ENCODE peak calls at places on chromosomes 6 and 20, in nine cellular contexts. V is iris pigment epithelial cell, M is COR-L47, Y is cardiac muscle cell, L is GM12864, A is NCI-H460, T is NCI-H2081, G is H9, N is cardiac fibroblast. Z is an unnamed sample.
A peak's percentile ranks its signal among the peaks of the same experiment; 100 is the strongest.

GRCh38 chr6:5087389-5087788 is 2.2 kb downstream of the PPP1R3G start:
- DNase-seq in N (no peak), T (no peak), V (no peak), A (no peak), L (no peak), G (peak; percentile 53), Y (no peak), M (no peak), Z (no peak)

GRCh38 chr6:14316911-14317535 is 199.5 kb downstream of the CD83 start:
- DNase-seq in Y (no peak), G (no peak), N (no peak), L (no peak), V (no peak), M (peak; percentile 50), T (peak; percentile 67), A (no peak), Z (no peak)

GRCh38 chr20:14801591-14802325 is 464.3 kb upstream of the FLRT3 start:
- DNase-seq in G (no peak), V (no peak), A (no peak), Y (no peak), T (no peak), N (no peak), L (no peak), M (no peak), Z (no peak)

GRCh38 chr20:58888521-58889333 is 36.2 kb downstream of the GNAS start:
- DNase-seq in A (peak; percentile 83), G (peak; percentile 90), T (peak; percentile 64), N (peak; percentile 83), Y (peak; percentile 90), V (peak; percentile 73), M (peak; percentile 62), L (no peak), Z (peak; percentile 66)

GRCh38 chr6:170434114-170434820 is 118.8 kb downstream of the PSMB1 start:
- DNase-seq in G (no peak), Y (peak; percentile 41), T (no peak), V (peak; percentile 81), N (no peak), A (no peak), L (no peak), M (no peak), Z (peak; percentile 2)

GRCh38 chr20:63163596-63164560 is 52.1 kb downstream of the YTHDF1 start:
- DNase-seq in M (no peak), N (no peak), G (no peak), Y (no peak), V (no peak), T (no peak), L (no peak), A (no peak), Z (no peak)

GRCh38 chr6:137233561-137234504 is 14.6 kb upstream of the IFNGR1 start:
- DNase-seq in Y (no peak), G (no peak), L (no peak), M (no peak), A (no peak), N (peak; percentile 96), T (no peak), V (peak; percentile 93), Z (peak; percentile 99)

GRCh38 chr6:18160921-18161320 is 5.7 kb downstream of the KDM1B start:
- DNase-seq in A (no peak), M (no peak), N (no peak), G (no peak), L (no peak), Y (no peak), T (no peak), V (no peak), Z (no peak)

GRCh38 chr6:157223021-157223430 is 100.3 kb downstream of the TMEM242 start:
- DNase-seq in V (no peak), M (no peak), Y (no peak), T (no peak), G (no peak), L (no peak), N (no peak), A (no peak), Z (no peak)

GRCh38 chr6:43990627-43991619 is 136.3 kb downstream of the MRPL14 start:
- DNase-seq in M (peak; percentile 49), N (peak; percentile 92), L (no peak), Y (peak; percentile 63), V (peak; percentile 84), G (no peak), T (peak; percentile 20), A (no peak), Z (no peak)

GRCh38 chr6:162674452-162674851 is 53.1 kb downstream of the PRKN start:
- DNase-seq in N (no peak), T (no peak), M (no peak), Y (no peak), G (no peak), V (no peak), A (no peak), L (no peak), Z (no peak)

GRCh38 chr6:348860-349396 is 42.6 kb upstream of the IRF4 start:
- DNase-seq in T (no peak), V (no peak), A (no peak), L (no peak), M (no peak), Y (no peak), G (no peak), N (no peak), Z (no peak)

GRCh38 chr20:32965581-32966373 is 38.5 kb downstream of the SUN5 start:
- DNase-seq in Y (no peak), M (no peak), N (no peak), G (no peak), A (no peak), V (no peak), T (no peak), L (no peak), Z (no peak)

GRCh38 chr20:36098364-36098763 is 56.2 kb upstream of the EPB41L1 start:
- DNase-seq in N (peak; percentile 83), L (peak; percentile 70), V (peak; percentile 47), M (no peak), T (no peak), A (no peak), Y (no peak), G (no peak), Z (no peak)

GRCh38 chr6:16713597-16713996 is 47.7 kb downstream of the ATXN1 start:
- DNase-seq in T (no peak), Y (no peak), V (no peak), M (no peak), L (no peak), A (no peak), G (no peak), N (no peak), Z (no peak)

GRCh38 chr6:118743744-118744143 is 92.4 kb upstream of the CEP85L start:
- DNase-seq in N (no peak), A (no peak), M (no peak), G (no peak), V (peak; percentile 23), L (no peak), T (no peak), Y (no peak), Z (no peak)

GRCh38 chr6:158174514-158174913 is 6.4 kb downstream of the GTF2H5 start:
- DNase-seq in A (no peak), V (peak; percentile 97), M (no peak), N (peak; percentile 96), Y (no peak), G (no peak), L (no peak), T (no peak), Z (no peak)

GRCh38 chr20:12237772-12238171 is 320.1 kb downstream of the BTBD3 start:
- DNase-seq in V (no peak), N (peak; percentile 67), A (no peak), T (no peak), Y (no peak), L (no peak), M (no peak), G (no peak), Z (no peak)

GRCh38 chr6:37507690-37508421 is 8.2 kb upstream of the CCDC167 start:
- DNase-seq in N (no peak), T (no peak), Y (no peak), G (no peak), V (no peak), A (no peak), L (no peak), M (no peak), Z (no peak)

GRCh38 chr6:53042112-53042511 is 23.1 kb upstream of the FBXO9 start:
- DNase-seq in T (no peak), A (no peak), L (no peak), M (no peak), V (peak; percentile 92), N (peak; percentile 75), G (no peak), Y (no peak), Z (peak; percentile 66)

GRCh38 chr6:139881728-139882211 is 507.3 kb upstream of the CITED2 start:
- DNase-seq in Y (peak; percentile 47), G (peak; percentile 53), V (peak; percentile 44), N (peak; percentile 55), L (peak; percentile 21), T (peak; percentile 44), M (no peak), A (peak; percentile 36), Z (no peak)

GRCh38 chr6:117232191-117232590 is 33.2 kb upstream of the VGLL2 start:
- DNase-seq in N (no peak), G (no peak), T (no peak), A (no peak), M (no peak), Y (no peak), L (no peak), V (no peak), Z (no peak)

GRCh38 chr6:137378100-137378390 is 116.1 kb downstream of the OLIG3 start:
- DNase-seq in Y (no peak), G (no peak), V (no peak), A (no peak), M (no peak), T (no peak), L (no peak), N (no peak), Z (no peak)

GRCh38 chr20:46004813-46005505 is 3.7 kb upstream of the MMP9 start:
- DNase-seq in A (no peak), Y (no peak), N (no peak), G (peak; percentile 86), T (no peak), L (no peak), V (no peak), M (no peak), Z (peak; percentile 46)

GRCh38 chr20:2619337-2619736 is 33.1 kb upstream of the NOP56 start:
- DNase-seq in V (no peak), L (no peak), T (no peak), Y (no peak), N (no peak), M (no peak), A (no peak), G (no peak), Z (no peak)

GRCh38 chr6:54846857-54847721 is 518 bp downstream of the FAM83B start:
- DNase-seq in L (no peak), M (no peak), N (peak; percentile 4), G (peak; percentile 45), T (no peak), A (no peak), V (no peak), Y (peak; percentile 46), Z (peak; percentile 38)

GRCh38 chr20:3820901-3821727 is 767 bp downstream of the AP5S1 start:
- DNase-seq in M (no peak), Y (no peak), G (no peak), L (no peak), T (no peak), A (no peak), N (no peak), V (no peak), Z (no peak)

GRCh38 chr20:49508435-49509199 is 26.1 kb upstream of the KCNB1 start:
- DNase-seq in Y (peak; percentile 60), T (peak; percentile 52), A (peak; percentile 30), V (peak; percentile 43), N (peak; percentile 61), M (peak; percentile 68), G (peak; percentile 39), L (no peak), Z (peak; percentile 33)

Z was measured in PC-9.